ENCODE peak calls at places on chromosome 20, in nine cellular contexts. Y is HepG2, Z is pancreas, V is H1, A is IMR-90, K is hepatocyte, L is A673, I is mammary epithelial cell, P is neuronal stem cell. R is an unnamed sample.
A peak's percentile ranks its signal among the peaks of the same experiment; 100 is the strongest.

GRCh38 chr20:39893013-39893685 is 795.9 kb downstream of the MAFB start:
- DNase-seq in K (peak; percentile 29), L (peak; percentile 27), Z (no peak), Y (no peak), I (peak; percentile 56), P (no peak), V (no peak), A (peak; percentile 91), R (no peak)

GRCh38 chr20:461254-462198 is 807 bp downstream of the TBC1D20 start:
- DNase-seq in I (peak; percentile 56), L (peak; percentile 62), V (no peak), Y (no peak), A (peak; percentile 42), P (peak; percentile 42), Z (peak; percentile 55), K (peak; percentile 75), R (peak; percentile 55)

GRCh38 chr20:18223399-18223798 is 64.9 kb upstream of the ZNF133 start:
- DNase-seq in P (no peak), L (no peak), Y (no peak), K (peak; percentile 52), Z (no peak), V (no peak), A (no peak), I (peak; percentile 41), R (no peak)

GRCh38 chr20:16351415-16351814 is 221.8 kb downstream of the KIF16B start:
- DNase-seq in K (no peak), I (no peak), V (no peak), Y (no peak), L (no peak), P (no peak), Z (no peak), A (no peak), R (no peak)

GRCh38 chr20:23046431-23046830 is 3.0 kb downstream of the THBD start:
- DNase-seq in Z (no peak), L (no peak), Y (no peak), P (no peak), A (no peak), V (no peak), K (no peak), I (no peak), R (no peak)

GRCh38 chr20:62786100-62786499 is 10.2 kb upstream of the MRGBP start:
- DNase-seq in Z (no peak), A (no peak), P (no peak), L (no peak), I (no peak), K (no peak), V (no peak), Y (no peak), R (no peak)

GRCh38 chr20:35796556-35796955 is 24.7 kb downstream of the PHF20 start:
- DNase-seq in Z (no peak), Y (no peak), L (no peak), I (no peak), V (no peak), A (peak; percentile 12), K (no peak), P (no peak), R (no peak)

GRCh38 chr20:36310215-36310981 is 4.3 kb downstream of the DLGAP4 start:
- DNase-seq in I (no peak), V (no peak), Y (no peak), A (no peak), L (no peak), K (no peak), P (no peak), Z (no peak), R (no peak)

GRCh38 chr20:38157635-38158495 is 7.2 kb downstream of the TGM2 start:
- DNase-seq in I (no peak), Y (no peak), L (no peak), Z (no peak), A (peak; percentile 44), V (no peak), P (no peak), K (no peak), R (no peak)

GRCh38 chr20:53931597-53931996 is 138.8 kb downstream of the BCAS1 start:
- DNase-seq in I (no peak), Y (no peak), A (no peak), P (no peak), K (no peak), L (no peak), V (no peak), Z (no peak), R (no peak)

GRCh38 chr20:4667371-4667773 is 54.3 kb upstream of the PRND start:
- DNase-seq in V (no peak), Z (no peak), K (no peak), P (no peak), I (peak; percentile 70), A (no peak), Y (no peak), L (no peak), R (no peak)

GRCh38 chr20:38270869-38271608 is 10.5 kb upstream of the KIAA1755 start:
- DNase-seq in Z (no peak), P (no peak), V (no peak), Y (no peak), L (no peak), I (peak; percentile 91), K (peak; percentile 58), A (peak; percentile 99), R (no peak)

GRCh38 chr20:18057106-18057993 is at the start of gene OVOL2:
- DNase-seq in V (no peak), A (no peak), L (no peak), P (no peak), I (peak; percentile 82), Y (no peak), K (peak; percentile 88), Z (peak; percentile 91), R (peak; percentile 89)

GRCh38 chr20:48891235-48892048 is 30.1 kb upstream of the ARFGEF2 start:
- DNase-seq in K (no peak), V (no peak), P (no peak), Z (no peak), I (no peak), A (no peak), Y (no peak), L (no peak), R (no peak)

DNA sequence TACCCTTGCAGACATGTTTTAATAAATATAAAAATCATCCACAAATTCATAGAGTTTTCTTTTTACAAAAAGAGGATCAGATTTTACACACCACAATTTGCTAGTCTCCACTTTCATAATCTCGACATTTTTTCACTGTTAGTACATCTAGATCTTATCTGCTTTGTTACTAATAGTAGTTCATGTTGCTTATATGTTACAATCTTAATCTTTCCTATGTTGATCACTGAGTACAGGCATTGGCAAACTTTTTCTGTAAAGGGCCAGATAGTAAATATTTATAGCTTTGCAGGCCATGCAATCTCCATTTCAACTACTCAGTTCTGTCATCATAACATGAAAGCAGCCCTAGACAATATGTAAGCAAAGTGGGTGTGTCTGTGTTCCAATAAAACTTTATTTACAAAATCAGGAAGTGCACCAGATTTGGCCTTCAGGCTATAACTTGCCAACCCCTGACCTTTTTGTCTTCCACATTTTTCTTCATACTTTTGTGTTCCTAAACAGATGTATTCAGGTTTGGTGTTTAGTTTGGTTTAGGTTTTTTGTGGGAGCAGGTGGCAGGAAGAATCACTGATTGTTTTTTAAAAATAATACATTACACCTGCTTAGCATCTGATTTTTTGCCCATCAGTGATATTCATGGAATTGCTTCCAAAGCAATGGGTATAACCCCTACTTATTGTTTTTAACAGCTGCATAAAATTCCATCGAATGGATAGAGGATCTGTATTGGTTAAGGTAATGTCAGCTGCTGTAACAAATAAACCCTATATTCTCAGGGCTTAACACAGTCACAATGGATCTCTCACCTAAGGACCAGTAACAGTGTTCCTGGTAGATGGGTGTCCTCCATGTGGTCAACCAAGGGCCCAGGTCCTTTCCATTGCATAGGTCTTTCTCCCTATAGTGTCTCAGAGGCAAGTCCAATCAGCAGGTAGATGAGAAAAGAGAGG is 61.2 kb downstream of the EYA2 start:
- DNase-seq in A (peak; percentile 75), I (peak; percentile 34), L (no peak), Z (no peak), V (no peak), K (no peak), Y (no peak), P (no peak), R (no peak)
- H3K4me1 ChIP-seq in A (peaks cover 24% of the 10 kb centered on the region), I (peaks cover 8% of the 10 kb centered on the region), L (no peaks in the 10 kb centered on the region), Z (no peaks in the 10 kb centered on the region), V (peaks cover 7% of the 10 kb centered on the region), K (no peaks in the 10 kb centered on the region), Y (no peaks in the 10 kb centered on the region), P (no peaks in the 10 kb centered on the region), R (no peaks in the 10 kb centered on the region)

GRCh38 chr20:12744026-12744425 is 264.7 kb upstream of the SPTLC3 start:
- DNase-seq in A (no peak), P (no peak), I (no peak), Z (no peak), V (no peak), K (no peak), L (no peak), Y (no peak), R (no peak)

GRCh38 chr20:12748359-12748994 is 260.3 kb upstream of the SPTLC3 start:
- DNase-seq in P (no peak), K (no peak), A (no peak), Z (no peak), I (no peak), Y (no peak), L (peak; percentile 59), V (no peak), R (no peak)
- H3K27ac ChIP-seq in P (no peak overlapping the region), K (no peak overlapping the region), A (no peak overlapping the region), Z (no peak overlapping the region), I (no peak overlapping the region), Y (no peak overlapping the region), L (no peak overlapping the region), V (no peak overlapping the region), R (no peak overlapping the region)

DNA sequence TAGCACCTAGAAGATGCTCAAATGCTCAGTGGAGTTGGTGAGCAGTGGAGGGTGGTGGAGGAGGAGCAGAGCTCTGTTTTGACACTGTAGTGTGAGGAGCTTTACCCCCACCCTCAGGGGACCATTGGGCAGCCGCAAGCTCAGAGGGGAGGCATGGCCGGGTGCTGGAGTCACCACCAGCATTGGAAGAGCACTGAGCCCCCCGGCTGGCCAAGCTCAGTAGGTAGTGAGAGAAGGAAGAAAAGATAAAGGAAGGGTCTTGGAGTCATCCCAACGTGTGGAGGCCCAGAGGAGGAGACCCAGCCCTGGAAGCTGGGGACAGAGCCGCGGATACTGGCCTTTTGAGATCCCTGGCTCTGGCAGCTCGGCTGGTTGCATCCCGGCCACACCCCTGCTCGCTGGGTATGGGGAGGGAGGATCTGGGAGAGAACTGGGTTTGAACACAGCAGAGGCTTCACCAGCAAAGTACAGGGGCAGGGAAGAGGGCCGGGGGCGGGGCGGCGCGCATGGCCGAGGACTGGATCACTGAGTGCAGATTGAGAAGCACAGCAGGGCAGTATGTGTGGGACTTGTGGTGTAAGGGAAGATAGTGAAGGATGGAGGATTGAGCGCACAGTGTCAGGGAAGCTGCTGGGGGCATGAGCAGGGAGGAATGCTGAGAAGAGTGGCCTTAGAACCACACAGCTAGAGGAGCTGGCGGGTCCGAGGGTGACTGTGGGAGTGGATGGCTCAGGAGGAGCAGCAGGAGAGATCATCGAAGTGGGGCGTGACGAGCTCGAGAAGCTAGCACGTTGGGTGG is 24.4 kb downstream of the SYNDIG1 start:
- DNase-seq in K (no peak), Y (no peak), V (no peak), Z (no peak), P (no peak), L (no peak), A (no peak), I (no peak), R (no peak)
- H3K36me3 ChIP-seq in K (no peaks in the 10 kb centered on the region), Y (no peaks in the 10 kb centered on the region), V (no peaks in the 10 kb centered on the region), Z (no peaks in the 10 kb centered on the region), P (peaks cover 7% of the 10 kb centered on the region), L (no peaks in the 10 kb centered on the region), A (no peaks in the 10 kb centered on the region), I (no peaks in the 10 kb centered on the region), R (no peaks in the 10 kb centered on the region)

GRCh38 chr20:1894951-1895673 is at the start of gene SIRPA:
- DNase-seq in Y (no peak), Z (peak; percentile 55), A (peak; percentile 64), P (peak; percentile 45), K (peak; percentile 82), I (peak; percentile 67), V (no peak), L (peak; percentile 84), R (peak; percentile 46)
- H3K4me1 ChIP-seq in Y (peaks cover 62% of the 10 kb centered on the region), Z (no peaks in the 10 kb centered on the region), A (peaks cover 22% of the 10 kb centered on the region), P (peaks cover 7% of the 10 kb centered on the region), K (peaks cover 18% of the 10 kb centered on the region), I (peaks cover 37% of the 10 kb centered on the region), V (peaks cover 28% of the 10 kb centered on the region), L (peaks cover 69% of the 10 kb centered on the region), R (no peaks in the 10 kb centered on the region)

R was measured in lung.